ENCODE peak calls at places on chromosome 6, in seven cellular contexts. One of them, this sample, is unnamed. For H3K9me3, the result is how much of the 10 kb centered on the place peaks cover.

GRCh38 chr6:8969747-8970146 is 534.4 kb upstream of the SLC35B3 start:
- DNase-seq in mammary epithelial cell: no peak
- DNase-seq in uterus: no peak
- DNase-seq in PC-3: no peak
- DNase-seq in astrocyte: no peak
- DNase-seq in fibroblast of lung: no peak
- DNase-seq in left ventricle myocardium inferior: no peak
- DNase-seq in this sample: no peak

GRCh38 chr6:50711686-50712085 is 1.6 kb upstream of the TFAP2D start:
- DNase-seq in mammary epithelial cell: no peak
- DNase-seq in uterus: no peak
- DNase-seq in PC-3: no peak
- DNase-seq in astrocyte: no peak
- DNase-seq in fibroblast of lung: no peak
- DNase-seq in left ventricle myocardium inferior: no peak
- DNase-seq in this sample: no peak

GRCh38 chr6:32903952-32904351 is 36.9 kb downstream of the HLA-DMB start:
- DNase-seq in mammary epithelial cell: no peak
- DNase-seq in uterus: no peak
- DNase-seq in PC-3: no peak
- DNase-seq in astrocyte: no peak
- DNase-seq in fibroblast of lung: no peak
- DNase-seq in left ventricle myocardium inferior: no peak
- DNase-seq in this sample: no peak

GRCh38 chr6:44558315-44559227 is 171.1 kb downstream of the CDC5L start:
- DNase-seq in mammary epithelial cell: no peak
- DNase-seq in uterus: no peak
- DNase-seq in PC-3: no peak
- DNase-seq in astrocyte: no peak
- DNase-seq in fibroblast of lung: no peak
- DNase-seq in left ventricle myocardium inferior: no peak
- DNase-seq in this sample: no peak

GRCh38 chr6:130968486-130968885 is 94.6 kb downstream of the EPB41L2 start:
- DNase-seq in mammary epithelial cell: no peak
- DNase-seq in uterus: no peak
- DNase-seq in PC-3: no peak
- DNase-seq in astrocyte: peak
- DNase-seq in fibroblast of lung: peak
- DNase-seq in left ventricle myocardium inferior: no peak
- DNase-seq in this sample: no peak

GRCh38 chr6:25961619-25962367 is 809 bp upstream of the TRIM38 start:
- DNase-seq in mammary epithelial cell: no peak
- DNase-seq in uterus: no peak
- DNase-seq in PC-3: no peak
- DNase-seq in astrocyte: no peak
- DNase-seq in fibroblast of lung: no peak
- DNase-seq in left ventricle myocardium inferior: no peak
- DNase-seq in this sample: no peak

GRCh38 chr6:16472349-16473069 is 234.1 kb downstream of the GMPR start:
- DNase-seq in mammary epithelial cell: no peak
- DNase-seq in uterus: no peak
- DNase-seq in PC-3: peak
- DNase-seq in astrocyte: peak
- DNase-seq in fibroblast of lung: peak
- DNase-seq in left ventricle myocardium inferior: no peak
- DNase-seq in this sample: no peak

GRCh38 chr6:53264915-53265615 is 83.7 kb downstream of the ELOVL5 start:
- DNase-seq in mammary epithelial cell: no peak
- DNase-seq in uterus: no peak
- DNase-seq in PC-3: no peak
- DNase-seq in astrocyte: no peak
- DNase-seq in fibroblast of lung: no peak
- DNase-seq in left ventricle myocardium inferior: no peak
- DNase-seq in this sample: no peak

GRCh38 chr6:124373386-124373785 is 569.7 kb downstream of the NKAIN2 start:
- DNase-seq in mammary epithelial cell: no peak
- DNase-seq in uterus: no peak
- DNase-seq in PC-3: no peak
- DNase-seq in astrocyte: no peak
- DNase-seq in fibroblast of lung: no peak
- DNase-seq in left ventricle myocardium inferior: no peak
- DNase-seq in this sample: no peak

GRCh38 chr6:5260111-5260620 is 584 bp downstream of the LYRM4 start:
- DNase-seq in mammary epithelial cell: peak
- DNase-seq in uterus: peak
- DNase-seq in PC-3: peak
- DNase-seq in astrocyte: peak
- DNase-seq in fibroblast of lung: peak
- DNase-seq in left ventricle myocardium inferior: no peak
- DNase-seq in this sample: no peak

GRCh38 chr6:166950443-166950821 is 5.9 kb downstream of the RNASET2 start:
- DNase-seq in mammary epithelial cell: no peak
- DNase-seq in uterus: no peak
- DNase-seq in PC-3: no peak
- DNase-seq in astrocyte: no peak
- DNase-seq in fibroblast of lung: no peak
- DNase-seq in left ventricle myocardium inferior: no peak
- DNase-seq in this sample: no peak

GRCh38 chr6:40558102-40558501 is 29.1 kb downstream of the LRFN2 start:
- DNase-seq in mammary epithelial cell: no peak
- DNase-seq in uterus: no peak
- DNase-seq in PC-3: no peak
- DNase-seq in astrocyte: no peak
- DNase-seq in fibroblast of lung: no peak
- DNase-seq in left ventricle myocardium inferior: no peak
- DNase-seq in this sample: no peak

GRCh38 chr6:109944448-109944847 is 33.7 kb upstream of the GPR6 start:
- DNase-seq in mammary epithelial cell: peak
- DNase-seq in uterus: no peak
- DNase-seq in PC-3: peak
- DNase-seq in astrocyte: no peak
- DNase-seq in fibroblast of lung: no peak
- DNase-seq in left ventricle myocardium inferior: no peak
- DNase-seq in this sample: no peak

GRCh38 chr6:75205776-75206334 is at the start of gene COL12A1:
- DNase-seq in mammary epithelial cell: peak
- DNase-seq in uterus: peak
- DNase-seq in PC-3: peak
- DNase-seq in astrocyte: peak
- DNase-seq in fibroblast of lung: peak
- DNase-seq in left ventricle myocardium inferior: peak
- DNase-seq in this sample: peak

GRCh38 chr6:98812220-98812619 is 22.2 kb upstream of the POU3F2 start:
- DNase-seq in mammary epithelial cell: no peak
- DNase-seq in uterus: no peak
- DNase-seq in PC-3: no peak
- DNase-seq in astrocyte: peak
- DNase-seq in fibroblast of lung: peak
- DNase-seq in left ventricle myocardium inferior: no peak
- DNase-seq in this sample: no peak

GRCh38 chr6:102732908-102733307 is 1339.4 kb downstream of the GRIK2 start:
- DNase-seq in mammary epithelial cell: peak
- DNase-seq in uterus: no peak
- DNase-seq in PC-3: peak
- DNase-seq in astrocyte: peak
- DNase-seq in fibroblast of lung: peak
- DNase-seq in left ventricle myocardium inferior: no peak
- DNase-seq in this sample: no peak

GRCh38 chr6:64504509-64504908 is 868.9 kb downstream of the PHF3 start:
- DNase-seq in mammary epithelial cell: no peak
- DNase-seq in uterus: no peak
- DNase-seq in PC-3: peak
- DNase-seq in astrocyte: no peak
- DNase-seq in fibroblast of lung: no peak
- DNase-seq in left ventricle myocardium inferior: no peak
- DNase-seq in this sample: no peak

GRCh38 chr6:64505312-64505711 is 869.7 kb downstream of the PHF3 start:
- DNase-seq in mammary epithelial cell: no peak
- DNase-seq in uterus: no peak
- DNase-seq in PC-3: peak
- DNase-seq in astrocyte: no peak
- DNase-seq in fibroblast of lung: no peak
- DNase-seq in left ventricle myocardium inferior: no peak
- DNase-seq in this sample: no peak

DNA sequence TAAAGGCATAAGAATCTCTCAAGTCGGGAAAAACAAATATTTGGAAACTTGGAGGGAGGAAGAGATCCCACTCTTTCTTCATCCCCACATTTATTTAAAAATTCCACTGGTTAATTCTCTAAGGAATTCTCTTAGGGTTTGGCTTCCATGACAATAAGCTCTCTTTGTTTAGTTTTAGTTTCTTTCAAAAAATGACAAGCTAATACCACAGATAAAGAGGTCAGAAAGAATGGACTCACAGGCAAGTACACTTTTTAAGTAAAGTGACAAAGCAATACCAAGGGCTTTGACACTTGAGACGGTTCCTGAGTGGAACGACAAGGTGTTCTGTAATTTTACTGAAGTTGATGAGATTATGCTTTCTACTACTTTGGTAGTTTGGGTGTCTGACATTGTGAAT is 872.1 kb downstream of the PHF3 start:
- DNase-seq in mammary epithelial cell: no peak
- DNase-seq in uterus: no peak
- DNase-seq in PC-3: no peak
- DNase-seq in astrocyte: no peak
- DNase-seq in fibroblast of lung: no peak
- DNase-seq in left ventricle myocardium inferior: no peak
- DNase-seq in this sample: no peak
- H3K4me3 ChIP-seq in mammary epithelial cell: no peak
- H3K4me3 ChIP-seq in uterus: no peak
- H3K4me3 ChIP-seq in PC-3: no peak
- H3K4me3 ChIP-seq in astrocyte: no peak
- H3K4me3 ChIP-seq in fibroblast of lung: no peak
- H3K4me3 ChIP-seq in left ventricle myocardium inferior: no peak
- H3K4me3 ChIP-seq in this sample: no peak

DNA sequence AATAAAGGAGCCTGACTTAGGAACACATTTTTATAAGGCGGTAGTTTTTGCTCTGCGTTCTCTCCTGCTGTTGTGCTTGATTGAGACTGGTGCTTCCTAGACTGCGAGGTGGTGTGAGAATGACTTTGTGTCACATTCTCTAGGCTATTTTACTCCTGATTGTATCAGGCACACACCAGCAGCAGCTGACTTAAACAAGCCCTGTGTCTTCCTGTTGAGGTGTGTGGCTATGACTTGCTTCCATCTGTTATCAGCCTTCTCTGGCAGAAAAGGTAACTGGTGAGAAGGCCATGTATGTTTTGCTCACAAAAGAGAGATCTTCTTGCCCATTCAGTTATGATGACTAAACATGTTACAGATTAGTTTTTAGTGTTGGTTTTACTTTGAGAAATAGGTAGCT is 43.4 kb downstream of the CLVS2 start:
- DNase-seq in mammary epithelial cell: no peak
- DNase-seq in uterus: no peak
- DNase-seq in PC-3: no peak
- DNase-seq in astrocyte: no peak
- DNase-seq in fibroblast of lung: no peak
- DNase-seq in left ventricle myocardium inferior: no peak
- DNase-seq in this sample: no peak
- H3K9me3 ChIP-seq in mammary epithelial cell: under half
- H3K9me3 ChIP-seq in uterus: under half
- H3K9me3 ChIP-seq in PC-3: under half
- H3K9me3 ChIP-seq in astrocyte: under half
- H3K9me3 ChIP-seq in fibroblast of lung: under half
- H3K9me3 ChIP-seq in left ventricle myocardium inferior: under half
- H3K9me3 ChIP-seq in this sample: under half

DNA sequence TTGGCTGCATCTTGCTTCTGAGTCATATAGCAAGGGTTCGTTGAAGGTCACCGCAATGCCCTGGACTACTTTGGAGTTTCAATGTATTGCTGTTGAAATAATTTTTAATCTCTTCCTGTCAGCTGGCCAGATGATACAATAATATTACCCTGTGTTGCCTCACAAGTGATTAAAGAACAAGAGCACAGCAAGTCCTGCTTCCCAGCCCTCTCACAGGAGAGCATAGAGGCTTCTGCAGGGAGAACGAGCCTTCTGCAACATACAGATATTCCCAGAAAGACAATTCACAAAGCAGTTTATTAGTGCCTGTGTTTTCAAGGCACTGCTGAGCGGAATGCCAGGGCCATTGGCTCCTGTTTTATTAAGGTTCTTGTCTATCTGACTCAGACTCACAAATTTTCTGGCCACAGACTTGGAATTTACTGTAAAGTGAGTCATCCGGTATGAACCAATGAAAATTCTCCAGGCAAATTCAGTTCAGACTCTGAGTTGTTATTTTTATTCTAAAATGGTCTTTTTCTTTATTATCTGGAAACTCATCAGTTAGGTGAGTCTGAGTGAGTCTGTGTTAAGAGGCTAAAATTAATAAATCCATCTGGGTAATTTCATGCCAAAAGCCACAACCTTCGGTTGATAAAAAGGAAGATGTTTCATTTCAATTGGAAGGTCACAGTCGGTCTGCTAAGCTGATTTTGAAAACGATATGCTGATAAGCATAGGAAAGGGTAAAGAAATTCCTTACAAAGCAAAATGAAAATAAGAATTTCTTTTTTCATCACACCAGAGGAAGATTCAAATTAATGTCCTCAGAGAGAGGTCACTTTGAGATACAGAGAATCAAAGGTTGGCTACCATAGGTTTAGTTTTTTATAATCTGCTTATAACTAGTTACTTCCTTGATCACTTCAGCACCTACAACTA is 289.4 kb upstream of the STXBP5 start:
- DNase-seq in mammary epithelial cell: peak
- DNase-seq in uterus: peak
- DNase-seq in PC-3: peak
- DNase-seq in astrocyte: peak
- DNase-seq in fibroblast of lung: peak
- DNase-seq in left ventricle myocardium inferior: no peak
- DNase-seq in this sample: no peak
- H3K27ac ChIP-seq in mammary epithelial cell: peak
- H3K27ac ChIP-seq in uterus: peak
- H3K27ac ChIP-seq in PC-3: peak
- H3K27ac ChIP-seq in astrocyte: peak
- H3K27ac ChIP-seq in fibroblast of lung: peak
- H3K27ac ChIP-seq in left ventricle myocardium inferior: peak
- H3K27ac ChIP-seq in this sample: peak

GRCh38 chr6:125793280-125793679 is 2.5 kb downstream of the NCOA7 start:
- DNase-seq in mammary epithelial cell: no peak
- DNase-seq in uterus: no peak
- DNase-seq in PC-3: no peak
- DNase-seq in astrocyte: no peak
- DNase-seq in fibroblast of lung: no peak
- DNase-seq in left ventricle myocardium inferior: no peak
- DNase-seq in this sample: no peak

GRCh38 chr6:125791820-125792165 is 1.0 kb downstream of the NCOA7 start:
- DNase-seq in mammary epithelial cell: no peak
- DNase-seq in uterus: no peak
- DNase-seq in PC-3: no peak
- DNase-seq in astrocyte: no peak
- DNase-seq in fibroblast of lung: no peak
- DNase-seq in left ventricle myocardium inferior: no peak
- DNase-seq in this sample: no peak

GRCh38 chr6:125791151-125791819 is 525 bp downstream of the NCOA7 start:
- DNase-seq in mammary epithelial cell: peak
- DNase-seq in uterus: peak
- DNase-seq in PC-3: peak
- DNase-seq in astrocyte: peak
- DNase-seq in fibroblast of lung: peak
- DNase-seq in left ventricle myocardium inferior: no peak
- DNase-seq in this sample: no peak

GRCh38 chr6:125792680-125793079 is 1.9 kb downstream of the NCOA7 start:
- DNase-seq in mammary epithelial cell: peak
- DNase-seq in uterus: no peak
- DNase-seq in PC-3: no peak
- DNase-seq in astrocyte: peak
- DNase-seq in fibroblast of lung: peak
- DNase-seq in left ventricle myocardium inferior: no peak
- DNase-seq in this sample: no peak

GRCh38 chr6:125792172-125792571 is 1.4 kb downstream of the NCOA7 start:
- DNase-seq in mammary epithelial cell: peak
- DNase-seq in uterus: no peak
- DNase-seq in PC-3: no peak
- DNase-seq in astrocyte: no peak
- DNase-seq in fibroblast of lung: no peak
- DNase-seq in left ventricle myocardium inferior: no peak
- DNase-seq in this sample: no peak
- H3K4me3 ChIP-seq in mammary epithelial cell: peak
- H3K4me3 ChIP-seq in uterus: no peak
- H3K4me3 ChIP-seq in PC-3: peak
- H3K4me3 ChIP-seq in astrocyte: no peak
- H3K4me3 ChIP-seq in fibroblast of lung: peak
- H3K4me3 ChIP-seq in left ventricle myocardium inferior: peak
- H3K4me3 ChIP-seq in this sample: peak